ENCODE peak calls at places on chromosomes 5 and 9, in six cellular contexts. One of them, this sample, is unnamed.

GRCh38 chr5:176429972-176430371 is 13.6 kb upstream of the CLTB start:
- ATAC-seq in Right ventricle myocardium inferior: no peak
- ATAC-seq in IMR-90: no peak
- ATAC-seq in aorta: no peak
- ATAC-seq in HepG2: peak
- ATAC-seq in naive B cell: no peak
- ATAC-seq in this sample: no peak

GRCh38 chr5:148418511-148418910 is 34.8 kb downstream of the FBXO38 start:
- ATAC-seq in Right ventricle myocardium inferior: no peak
- ATAC-seq in IMR-90: no peak
- ATAC-seq in naive B cell: no peak
- ATAC-seq in aorta: no peak
- ATAC-seq in HepG2: no peak
- ATAC-seq in this sample: no peak

GRCh38 chr5:56429110-56429561 is 196.0 kb upstream of the ANKRD55 start:
- ATAC-seq in naive B cell: no peak
- ATAC-seq in Right ventricle myocardium inferior: peak
- ATAC-seq in aorta: no peak
- ATAC-seq in IMR-90: no peak
- ATAC-seq in HepG2: peak
- ATAC-seq in this sample: no peak

GRCh38 chr9:89923961-89924504 is 319.2 kb downstream of the GADD45G start:
- ATAC-seq in HepG2: peak
- ATAC-seq in naive B cell: peak
- ATAC-seq in Right ventricle myocardium inferior: no peak
- ATAC-seq in aorta: no peak
- ATAC-seq in IMR-90: no peak
- ATAC-seq in this sample: no peak

GRCh38 chr5:162209005-162209605 is 141.5 kb downstream of the GABRG2 start:
- ATAC-seq in HepG2: peak
- ATAC-seq in aorta: peak
- ATAC-seq in IMR-90: no peak
- ATAC-seq in Right ventricle myocardium inferior: no peak
- ATAC-seq in naive B cell: no peak
- ATAC-seq in this sample: no peak

GRCh38 chr5:167030500-167031120 is 1260.8 kb upstream of the WWC1 start:
- ATAC-seq in HepG2: peak
- ATAC-seq in Right ventricle myocardium inferior: no peak
- ATAC-seq in aorta: no peak
- ATAC-seq in IMR-90: no peak
- ATAC-seq in naive B cell: no peak
- ATAC-seq in this sample: no peak

GRCh38 chr5:72511371-72512178 is 4.4 kb upstream of the ZNF366 start:
- ATAC-seq in naive B cell: no peak
- ATAC-seq in Right ventricle myocardium inferior: no peak
- ATAC-seq in IMR-90: peak
- ATAC-seq in aorta: no peak
- ATAC-seq in HepG2: no peak
- ATAC-seq in this sample: no peak

GRCh38 chr5:51347704-51348103 is 35.5 kb upstream of the ISL1 start:
- ATAC-seq in HepG2: no peak
- ATAC-seq in naive B cell: no peak
- ATAC-seq in IMR-90: no peak
- ATAC-seq in aorta: no peak
- ATAC-seq in Right ventricle myocardium inferior: no peak
- ATAC-seq in this sample: no peak

GRCh38 chr9:5321058-5321457 is 16.5 kb upstream of the RLN2 start:
- ATAC-seq in IMR-90: no peak
- ATAC-seq in aorta: no peak
- ATAC-seq in naive B cell: no peak
- ATAC-seq in Right ventricle myocardium inferior: no peak
- ATAC-seq in HepG2: no peak
- ATAC-seq in this sample: no peak

GRCh38 chr9:94861589-94862241 is 135.2 kb downstream of the AOPEP start:
- ATAC-seq in Right ventricle myocardium inferior: no peak
- ATAC-seq in naive B cell: no peak
- ATAC-seq in IMR-90: peak
- ATAC-seq in HepG2: no peak
- ATAC-seq in aorta: no peak
- ATAC-seq in this sample: peak

GRCh38 chr5:62432618-62433064 is 20.1 kb downstream of the IPO11 start:
- ATAC-seq in naive B cell: no peak
- ATAC-seq in IMR-90: no peak
- ATAC-seq in aorta: peak
- ATAC-seq in HepG2: no peak
- ATAC-seq in Right ventricle myocardium inferior: peak
- ATAC-seq in this sample: no peak

GRCh38 chr9:125815568-125815967 is 68.4 kb downstream of the PBX3 start:
- ATAC-seq in aorta: no peak
- ATAC-seq in HepG2: no peak
- ATAC-seq in IMR-90: no peak
- ATAC-seq in naive B cell: no peak
- ATAC-seq in Right ventricle myocardium inferior: no peak
- ATAC-seq in this sample: no peak

GRCh38 chr5:126383246-126383645 is 40.0 kb upstream of the GRAMD2B start:
- ATAC-seq in IMR-90: peak
- ATAC-seq in Right ventricle myocardium inferior: no peak
- ATAC-seq in HepG2: no peak
- ATAC-seq in aorta: peak
- ATAC-seq in naive B cell: no peak
- ATAC-seq in this sample: no peak

GRCh38 chr5:124783285-124783684 is 36.8 kb upstream of the ZNF608 start:
- ATAC-seq in IMR-90: no peak
- ATAC-seq in Right ventricle myocardium inferior: no peak
- ATAC-seq in HepG2: no peak
- ATAC-seq in aorta: no peak
- ATAC-seq in naive B cell: no peak
- ATAC-seq in this sample: no peak

GRCh38 chr5:62640437-62640836 is 61.8 kb downstream of the LRRC70 start:
- ATAC-seq in naive B cell: peak
- ATAC-seq in IMR-90: no peak
- ATAC-seq in Right ventricle myocardium inferior: no peak
- ATAC-seq in HepG2: no peak
- ATAC-seq in aorta: no peak
- ATAC-seq in this sample: no peak

GRCh38 chr9:131276107-131276888 is at the start of gene FAM78A:
- ATAC-seq in naive B cell: peak
- ATAC-seq in IMR-90: no peak
- ATAC-seq in Right ventricle myocardium inferior: no peak
- ATAC-seq in aorta: no peak
- ATAC-seq in HepG2: no peak
- ATAC-seq in this sample: no peak

GRCh38 chr5:119389288-119390065 is 33.7 kb downstream of the TNFAIP8 start:
- ATAC-seq in naive B cell: no peak
- ATAC-seq in HepG2: no peak
- ATAC-seq in aorta: peak
- ATAC-seq in IMR-90: peak
- ATAC-seq in Right ventricle myocardium inferior: no peak
- ATAC-seq in this sample: peak

GRCh38 chr5:96677496-96677895 is 15.3 kb downstream of the CAST start:
- ATAC-seq in IMR-90: no peak
- ATAC-seq in Right ventricle myocardium inferior: no peak
- ATAC-seq in HepG2: no peak
- ATAC-seq in aorta: no peak
- ATAC-seq in naive B cell: no peak
- ATAC-seq in this sample: no peak

GRCh38 chr5:61262080-61262479 is 70.0 kb upstream of the ZSWIM6 start:
- ATAC-seq in HepG2: peak
- ATAC-seq in naive B cell: no peak
- ATAC-seq in IMR-90: no peak
- ATAC-seq in aorta: no peak
- ATAC-seq in Right ventricle myocardium inferior: no peak
- ATAC-seq in this sample: no peak

GRCh38 chr9:120558454-120558853 is 21.5 kb downstream of the CDK5RAP2 start:
- ATAC-seq in HepG2: no peak
- ATAC-seq in naive B cell: no peak
- ATAC-seq in IMR-90: no peak
- ATAC-seq in aorta: no peak
- ATAC-seq in Right ventricle myocardium inferior: no peak
- ATAC-seq in this sample: no peak

GRCh38 chr9:121781143-121781542 is 129.7 kb downstream of the DAB2IP start:
- ATAC-seq in naive B cell: no peak
- ATAC-seq in aorta: no peak
- ATAC-seq in IMR-90: no peak
- ATAC-seq in HepG2: no peak
- ATAC-seq in Right ventricle myocardium inferior: no peak
- ATAC-seq in this sample: no peak

GRCh38 chr9:89149726-89150125 is 28.9 kb downstream of the SHC3 start:
- ATAC-seq in naive B cell: no peak
- ATAC-seq in aorta: no peak
- ATAC-seq in Right ventricle myocardium inferior: no peak
- ATAC-seq in IMR-90: peak
- ATAC-seq in HepG2: no peak
- ATAC-seq in this sample: no peak

GRCh38 chr5:558326-558725 is 34.1 kb upstream of the SLC9A3 start:
- ATAC-seq in aorta: no peak
- ATAC-seq in HepG2: no peak
- ATAC-seq in naive B cell: no peak
- ATAC-seq in IMR-90: no peak
- ATAC-seq in Right ventricle myocardium inferior: no peak
- ATAC-seq in this sample: no peak

GRCh38 chr9:35664531-35665470 is at the start of gene ARHGEF39:
- ATAC-seq in HepG2: peak
- ATAC-seq in aorta: peak
- ATAC-seq in IMR-90: peak
- ATAC-seq in Right ventricle myocardium inferior: peak
- ATAC-seq in naive B cell: peak
- ATAC-seq in this sample: peak

This sample was measured in gastroesophageal sphincter.